ENCODE peak calls at places on chromosomes 5 and 9, in four cellular contexts. N is tibial nerve, G is Peyer's patch, U is breast epithelium. Q is an unnamed sample. For H3K9me3, the result is how much of the 10 kb centered on the place peaks cover.

GRCh38 chr5:168153263-168153930 is 138.0 kb upstream of the WWC1 start:
- DNase-seq in U (no peak), N (no peak), G (no peak), Q (no peak)

GRCh38 chr5:1002271-1002546 is 6.4 kb upstream of the NKD2 start:
- DNase-seq in G (peak), U (no peak), N (no peak), Q (no peak)

GRCh38 chr9:72882117-72882775 is 70.6 kb downstream of the ALDH1A1 start:
- DNase-seq in G (no peak), U (no peak), N (no peak), Q (no peak)

GRCh38 chr9:109482391-109482916 is 15.7 kb downstream of the PTPN3 start:
- DNase-seq in G (no peak), U (no peak), N (no peak), Q (no peak)

GRCh38 chr5:140868721-140869554 is at the start of gene PCDHA11:
- DNase-seq in N (no peak), G (no peak), U (no peak), Q (no peak)

GRCh38 chr9:116269250-116269649 is 115.7 kb downstream of the PAPPA start:
- DNase-seq in G (no peak), U (no peak), N (no peak), Q (no peak)

GRCh38 chr5:110255194-110255593 is 471.3 kb downstream of the TMEM232 start:
- DNase-seq in G (no peak), U (no peak), N (no peak), Q (no peak)

GRCh38 chr9:33431420-33431819 is 16.0 kb downstream of the AQP3 start:
- DNase-seq in N (no peak), G (no peak), U (no peak), Q (no peak)

GRCh38 chr5:38381361-38381760 is 123.0 kb downstream of the EGFLAM start:
- DNase-seq in N (no peak), U (no peak), G (no peak), Q (no peak)

DNA sequence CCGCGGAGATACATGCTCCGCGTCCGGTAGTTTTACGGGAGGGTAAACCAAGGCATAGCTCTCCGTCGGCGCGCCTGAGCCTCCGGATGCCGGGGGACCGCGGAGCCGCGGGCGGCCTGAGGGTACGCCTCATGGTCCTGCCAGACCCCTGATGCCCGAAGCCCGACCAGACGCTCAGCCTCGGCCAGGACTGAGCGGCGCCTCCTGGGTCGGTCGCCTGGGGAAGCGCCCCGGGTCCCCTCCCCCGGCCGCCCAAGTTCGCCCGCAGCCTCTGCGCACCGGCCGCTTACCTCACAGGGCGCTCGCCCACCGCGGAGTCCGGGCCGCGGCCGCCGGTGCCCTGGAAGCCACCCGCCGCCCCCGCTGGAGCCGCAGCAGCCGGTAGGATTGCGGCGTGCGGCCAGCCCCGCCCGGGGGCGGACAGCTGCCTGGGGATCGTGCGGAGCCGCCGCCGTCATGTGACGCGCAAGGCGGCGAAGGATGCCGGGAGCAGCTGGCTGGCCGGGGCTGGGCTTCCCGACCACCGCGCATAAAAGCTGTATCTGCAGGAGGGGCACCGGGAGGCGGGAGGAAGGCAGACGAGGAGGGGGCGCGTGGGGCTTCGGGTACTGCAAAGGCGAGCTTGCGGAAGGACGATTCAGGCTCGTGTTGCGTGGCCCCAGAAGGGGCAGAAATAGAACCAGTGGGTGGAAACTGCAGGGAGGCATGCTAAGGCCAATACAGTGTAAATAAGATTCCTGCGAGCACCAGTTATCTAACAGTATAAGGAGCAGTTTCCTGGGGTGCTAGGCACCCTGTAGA is at the start of gene FBXO10:
- DNase-seq in N (peak), U (peak), G (peak), Q (no peak)
- TF ChIP-seq POLR2A in N (no peak), U (no peak), G (no peak), Q (peak)

GRCh38 chr5:11181940-11182339 is 420.9 kb upstream of the DAP start:
- DNase-seq in U (no peak), G (no peak), N (no peak), Q (no peak)
- TF ChIP-seq CTCF in U (no peak), G (no peak), N (no peak), Q (no peak)

DNA sequence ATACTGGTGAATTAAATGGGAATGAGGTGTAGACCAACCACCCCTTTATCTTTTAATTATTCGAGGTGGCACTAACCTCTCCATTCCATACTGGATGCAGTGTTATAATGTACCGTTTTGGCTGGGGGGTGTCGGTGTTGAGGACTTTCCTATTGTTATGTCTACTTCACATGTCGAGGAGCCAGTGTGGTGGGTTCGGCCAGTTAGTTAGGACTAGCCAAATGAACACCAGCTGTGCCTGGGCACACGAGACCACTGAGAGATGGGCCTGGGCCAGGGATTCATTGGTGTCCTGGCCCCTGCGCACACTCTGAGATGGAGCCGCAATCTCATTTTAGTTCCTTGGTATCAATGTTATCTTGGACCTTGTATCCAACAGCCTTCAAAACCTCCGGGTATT is 186.2 kb downstream of the CACNA1B start:
- DNase-seq in U (peak), G (no peak), N (no peak), Q (no peak)
- H3K9me3 ChIP-seq in U (under half), G (under half), N (under half), Q (under half)

GRCh38 chr5:52787600-52788504 is at the start of the genes ITGA1 and PELO:
- DNase-seq in N (peak), U (peak), G (peak), Q (no peak)
- TF ChIP-seq POLR2A in N (peak), U (no peak), G (no peak), Q (peak)

GRCh38 chr5:127026166-127026565 is 4.2 kb downstream of the MARCHF3 start:
- DNase-seq in U (no peak), G (no peak), N (no peak), Q (no peak)

GRCh38 chr5:127029513-127030258 is 672 bp downstream of the MARCHF3 start:
- DNase-seq in N (peak), U (peak), G (peak), Q (no peak)

GRCh38 chr5:127025507-127025906 is 4.9 kb downstream of the MARCHF3 start:
- DNase-seq in G (no peak), N (no peak), U (no peak), Q (no peak)

GRCh38 chr5:127028822-127029457 is 1.4 kb downstream of the MARCHF3 start:
- DNase-seq in N (no peak), U (no peak), G (peak), Q (peak)

GRCh38 chr5:127027539-127027938 is 2.8 kb downstream of the MARCHF3 start:
- DNase-seq in G (no peak), U (no peak), N (no peak), Q (no peak)
- TF ChIP-seq CTCF in G (no peak), U (no peak), N (no peak), Q (no peak)

GRCh38 chr5:162163663-162164062 is 96.1 kb downstream of the GABRG2 start:
- DNase-seq in U (no peak), N (no peak), G (no peak), Q (no peak)

GRCh38 chr5:162160401-162160800 is 92.8 kb downstream of the GABRG2 start:
- DNase-seq in G (no peak), U (no peak), N (no peak), Q (no peak)
- H3K9me3 ChIP-seq in G (under half), U (under half), N (under half), Q (under half)

GRCh38 chr5:149733129-149733900 is 3.2 kb downstream of the PPARGC1B start:
- DNase-seq in U (no peak), N (no peak), G (peak), Q (no peak)
- TF ChIP-seq POLR2A in U (no peak), N (no peak), G (no peak), Q (no peak)

GRCh38 chr5:146137967-146138403 is 32.6 kb upstream of the PLAC8L1 start:
- DNase-seq in G (no peak), U (no peak), N (no peak), Q (no peak)
- TF ChIP-seq CTCF in G (no peak), U (no peak), N (no peak), Q (no peak)

GRCh38 chr5:130476325-130476724 is 572.1 kb downstream of the CHSY3 start:
- DNase-seq in N (no peak), U (no peak), G (no peak), Q (no peak)
- H3K9me3 ChIP-seq in N (under half), U (under half), G (under half), Q (under half)

DNA sequence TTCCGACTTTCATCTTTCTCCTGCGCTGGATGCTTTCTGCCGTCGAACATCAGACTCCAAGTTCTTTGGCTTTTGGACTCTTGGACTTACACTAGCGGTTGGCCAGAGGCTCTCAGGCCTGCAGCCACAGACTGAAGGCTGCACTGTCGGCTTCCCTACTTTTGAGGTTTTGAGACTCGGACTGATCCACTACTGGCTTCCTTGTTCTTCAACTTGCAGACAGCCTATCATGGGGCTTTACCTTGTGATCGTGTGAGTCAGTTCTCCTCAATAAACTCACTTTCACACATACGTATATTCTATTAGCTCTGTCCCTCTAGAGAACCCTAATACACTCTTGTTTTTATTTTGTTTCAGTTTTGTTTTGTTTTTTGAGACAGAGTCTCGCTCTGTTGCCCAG is 10.3 kb downstream of the FKBP15 start:
- DNase-seq in N (no peak), G (no peak), U (no peak), Q (no peak)
- TF ChIP-seq POLR2A in N (no peak), G (no peak), U (no peak), Q (no peak)

Q was measured in esophagus squamous epithelium.